ENCODE peak calls at places on chromosomes 2 and 18, in ten cellular contexts. I is EL; S is NCI-H345; W is endodermal cell; B is CD8-positive, alpha-beta T cell; Q is LoVo; F is small intestine; Z is IMR-90; X is HCT116; D is posterior cingulate gyrus. L is an unnamed sample.

GRCh38 chr18:32707586-32707985 is 65.2 kb downstream of the KLHL14 start:
- DNase-seq in I (no peak), S (no peak), W (no peak), B (no peak), Q (no peak), F (peak; percentile 9), Z (no peak), X (no peak), D (no peak), L (no peak)

GRCh38 chr18:79484661-79485621 is 89.2 kb downstream of the NFATC1 start:
- DNase-seq in I (peak; percentile 93), S (peak; percentile 10), W (no peak), B (no peak), Q (no peak), F (no peak), Z (peak; percentile 98), X (no peak), D (peak; percentile 4), L (peak; percentile 21)

GRCh38 chr2:197806317-197806633 is 1.9 kb downstream of the PLCL1 start:
- DNase-seq in I (no peak), S (no peak), W (no peak), B (no peak), Q (no peak), F (no peak), Z (no peak), X (no peak), D (no peak), L (no peak)

GRCh38 chr2:26086155-26086634 is 52.3 kb downstream of the RAB10 start:
- DNase-seq in I (peak; percentile 80), S (no peak), W (no peak), B (no peak), Q (no peak), F (no peak), Z (peak; percentile 84), X (peak; percentile 36), D (no peak), L (no peak)

GRCh38 chr18:75625966-75626365 is 198.5 kb upstream of the SMIM21 start:
- DNase-seq in I (no peak), S (no peak), W (no peak), B (no peak), Q (peak; percentile 14), F (no peak), Z (peak; percentile 5), X (no peak), D (no peak), L (no peak)

GRCh38 chr18:36813111-36813752 is 15.6 kb downstream of the TPGS2 start:
- DNase-seq in I (no peak), S (no peak), W (no peak), B (no peak), Q (no peak), F (no peak), Z (no peak), X (no peak), D (no peak), L (no peak)

GRCh38 chr2:27683390-27684071 is 19.8 kb downstream of the SLC4A1AP start:
- DNase-seq in I (peak; percentile 89), S (peak; percentile 95), W (peak; percentile 95), B (peak; percentile 75), Q (peak; percentile 85), F (peak; percentile 90), Z (peak; percentile 90), X (peak; percentile 96), D (peak; percentile 30), L (peak; percentile 95)

GRCh38 chr2:29475446-29476006 is 360.3 kb downstream of the CLIP4 start:
- DNase-seq in I (no peak), S (peak; percentile 94), W (no peak), B (no peak), Q (no peak), F (no peak), Z (no peak), X (no peak), D (no peak), L (no peak)

GRCh38 chr18:62781893-62782292 is 66.6 kb downstream of the PHLPP1 start:
- DNase-seq in I (peak; percentile 94), S (peak; percentile 58), W (no peak), B (no peak), Q (peak; percentile 23), F (no peak), Z (peak; percentile 91), X (no peak), D (no peak), L (peak; percentile 50)

GRCh38 chr2:145088733-145089132 is 568.8 kb upstream of the ZEB2 start:
- DNase-seq in I (no peak), S (no peak), W (no peak), B (no peak), Q (no peak), F (no peak), Z (peak; percentile 61), X (no peak), D (no peak), L (no peak)

L was measured in SW 1271.